ENCODE peak calls at places on chromosomes 11 and 22, in six cellular contexts. One of them, this sample, is unnamed.
A peak's percentile ranks its signal among the peaks of the same experiment; 100 is the strongest.

GRCh38 chr22:22565991-22566390 is 6.9 kb upstream of the PRAME start:
- DNase-seq in A549: peak; percentile 4
- DNase-seq in IMR-90: peak; percentile 44
- DNase-seq in K562: no peak
- DNase-seq in HepG2: no peak
- DNase-seq in GM12878: no peak
- DNase-seq in this sample: no peak

GRCh38 chr11:33234397-33235168 is 22.6 kb upstream of the HIPK3 start:
- DNase-seq in A549: no peak
- DNase-seq in IMR-90: peak; percentile 3
- DNase-seq in K562: no peak
- DNase-seq in HepG2: no peak
- DNase-seq in GM12878: no peak
- DNase-seq in this sample: no peak

GRCh38 chr11:2178906-2179494 is 7.4 kb upstream of the TH start:
- DNase-seq in A549: peak; percentile 19
- DNase-seq in IMR-90: peak; percentile 37
- DNase-seq in K562: no peak
- DNase-seq in HepG2: peak; percentile 32
- DNase-seq in GM12878: no peak
- DNase-seq in this sample: no peak

GRCh38 chr22:46661221-46661851 is 41.1 kb downstream of the GRAMD4 start:
- DNase-seq in A549: peak; percentile 64
- DNase-seq in IMR-90: peak; percentile 76
- DNase-seq in K562: no peak
- DNase-seq in HepG2: no peak
- DNase-seq in GM12878: no peak
- DNase-seq in this sample: no peak

GRCh38 chr11:131685206-131685605 is 314.8 kb downstream of the NTM start:
- DNase-seq in A549: no peak
- DNase-seq in IMR-90: no peak
- DNase-seq in K562: no peak
- DNase-seq in HepG2: no peak
- DNase-seq in GM12878: no peak
- DNase-seq in this sample: no peak

GRCh38 chr11:130323452-130324448 is 9.0 kb upstream of the ZBTB44 start:
- DNase-seq in A549: no peak
- DNase-seq in IMR-90: peak; percentile 29
- DNase-seq in K562: no peak
- DNase-seq in HepG2: no peak
- DNase-seq in GM12878: no peak
- DNase-seq in this sample: no peak

GRCh38 chr11:75667268-75667830 is 1.5 kb downstream of the MAP6 start:
- DNase-seq in A549: peak; percentile 60
- DNase-seq in IMR-90: no peak
- DNase-seq in K562: no peak
- DNase-seq in HepG2: no peak
- DNase-seq in GM12878: no peak
- DNase-seq in this sample: peak; percentile 37

GRCh38 chr11:33214187-33214586 is 43.0 kb upstream of the HIPK3 start:
- DNase-seq in A549: no peak
- DNase-seq in IMR-90: no peak
- DNase-seq in K562: no peak
- DNase-seq in HepG2: no peak
- DNase-seq in GM12878: no peak
- DNase-seq in this sample: no peak

GRCh38 chr11:122741613-122742012 is 86.1 kb downstream of the UBASH3B start:
- DNase-seq in A549: no peak
- DNase-seq in IMR-90: peak; percentile 68
- DNase-seq in K562: no peak
- DNase-seq in HepG2: no peak
- DNase-seq in GM12878: no peak
- DNase-seq in this sample: no peak

GRCh38 chr11:45021001-45021400 is 70.3 kb upstream of the TP53I11 start:
- DNase-seq in A549: no peak
- DNase-seq in IMR-90: no peak
- DNase-seq in K562: no peak
- DNase-seq in HepG2: no peak
- DNase-seq in GM12878: no peak
- DNase-seq in this sample: no peak

GRCh38 chr11:102047305-102047924 is at the start of gene CFAP300:
- DNase-seq in A549: peak; percentile 85
- DNase-seq in IMR-90: peak; percentile 33
- DNase-seq in K562: no peak
- DNase-seq in HepG2: no peak
- DNase-seq in GM12878: no peak
- DNase-seq in this sample: peak; percentile 72

GRCh38 chr22:49084203-49084602 is 743.5 kb downstream of the BRD1 start:
- DNase-seq in A549: peak; percentile 21
- DNase-seq in IMR-90: no peak
- DNase-seq in K562: peak; percentile 16
- DNase-seq in HepG2: no peak
- DNase-seq in GM12878: no peak
- DNase-seq in this sample: no peak

GRCh38 chr11:124798991-124799383 is 1.2 kb downstream of the MSANTD2 start:
- DNase-seq in A549: peak; percentile 7
- DNase-seq in IMR-90: peak; percentile 77
- DNase-seq in K562: no peak
- DNase-seq in HepG2: no peak
- DNase-seq in GM12878: no peak
- DNase-seq in this sample: peak; percentile 15

GRCh38 chr11:24391165-24391564 is 105.7 kb upstream of the LUZP2 start:
- DNase-seq in A549: peak; percentile 2
- DNase-seq in IMR-90: peak; percentile 87
- DNase-seq in K562: no peak
- DNase-seq in HepG2: no peak
- DNase-seq in GM12878: no peak
- DNase-seq in this sample: no peak

GRCh38 chr22:33597274-33597985 is 322.8 kb downstream of the LARGE1 start:
- DNase-seq in A549: no peak
- DNase-seq in IMR-90: no peak
- DNase-seq in K562: no peak
- DNase-seq in HepG2: no peak
- DNase-seq in GM12878: no peak
- DNase-seq in this sample: no peak

GRCh38 chr22:44543781-44544181 is 45.7 kb upstream of the RTL6 start:
- DNase-seq in A549: no peak
- DNase-seq in IMR-90: no peak
- DNase-seq in K562: no peak
- DNase-seq in HepG2: no peak
- DNase-seq in GM12878: no peak
- DNase-seq in this sample: no peak

GRCh38 chr11:46426233-46426991 is 34.8 kb upstream of the CHRM4 start:
- DNase-seq in A549: no peak
- DNase-seq in IMR-90: no peak
- DNase-seq in K562: no peak
- DNase-seq in HepG2: no peak
- DNase-seq in GM12878: no peak
- DNase-seq in this sample: no peak

GRCh38 chr11:113189909-113190667 is 124.3 kb upstream of the TTC12 start:
- DNase-seq in A549: peak; percentile 53
- DNase-seq in IMR-90: no peak
- DNase-seq in K562: peak; percentile 57
- DNase-seq in HepG2: no peak
- DNase-seq in GM12878: no peak
- DNase-seq in this sample: no peak

GRCh38 chr22:49299821-49300231 is 527.8 kb downstream of the BRD1 start:
- DNase-seq in A549: no peak
- DNase-seq in IMR-90: no peak
- DNase-seq in K562: no peak
- DNase-seq in HepG2: no peak
- DNase-seq in GM12878: no peak
- DNase-seq in this sample: no peak

GRCh38 chr22:47294571-47294970 is 532.1 kb downstream of the TBC1D22A start:
- DNase-seq in A549: no peak
- DNase-seq in IMR-90: no peak
- DNase-seq in K562: no peak
- DNase-seq in HepG2: no peak
- DNase-seq in GM12878: no peak
- DNase-seq in this sample: no peak

GRCh38 chr22:48500481-48501230 is 1327.0 kb downstream of the BRD1 start:
- DNase-seq in A549: no peak
- DNase-seq in IMR-90: no peak
- DNase-seq in K562: no peak
- DNase-seq in HepG2: no peak
- DNase-seq in GM12878: no peak
- DNase-seq in this sample: no peak

GRCh38 chr11:6326980-6327379 is 6.7 kb upstream of the CAVIN3 start:
- DNase-seq in A549: no peak
- DNase-seq in IMR-90: no peak
- DNase-seq in K562: no peak
- DNase-seq in HepG2: no peak
- DNase-seq in GM12878: no peak
- DNase-seq in this sample: no peak

GRCh38 chr11:116946414-116946813 is 109.0 kb upstream of the APOA1 start:
- DNase-seq in A549: peak; percentile 6
- DNase-seq in IMR-90: peak; percentile 59
- DNase-seq in K562: no peak
- DNase-seq in HepG2: no peak
- DNase-seq in GM12878: no peak
- DNase-seq in this sample: no peak

GRCh38 chr11:117918366-117919255 is 10.6 kb downstream of the TMPRSS13 start:
- DNase-seq in A549: no peak
- DNase-seq in IMR-90: no peak
- DNase-seq in K562: no peak
- DNase-seq in HepG2: no peak
- DNase-seq in GM12878: no peak
- DNase-seq in this sample: no peak

GRCh38 chr22:32325811-32326237 is 31.8 kb upstream of the RFPL3 start:
- DNase-seq in A549: no peak
- DNase-seq in IMR-90: no peak
- DNase-seq in K562: no peak
- DNase-seq in HepG2: no peak
- DNase-seq in GM12878: no peak
- DNase-seq in this sample: no peak

GRCh38 chr22:43213066-43213465 is 26.1 kb upstream of the TTLL12 start:
- DNase-seq in A549: no peak
- DNase-seq in IMR-90: no peak
- DNase-seq in K562: peak; percentile 54
- DNase-seq in HepG2: no peak
- DNase-seq in GM12878: no peak
- DNase-seq in this sample: peak; percentile 45

GRCh38 chr11:122179966-122180365 is 64.0 kb upstream of the BLID start:
- DNase-seq in A549: no peak
- DNase-seq in IMR-90: no peak
- DNase-seq in K562: no peak
- DNase-seq in HepG2: no peak
- DNase-seq in GM12878: no peak
- DNase-seq in this sample: no peak

GRCh38 chr11:94753630-94754029 is 14.5 kb upstream of the AMOTL1 start:
- DNase-seq in A549: no peak
- DNase-seq in IMR-90: no peak
- DNase-seq in K562: no peak
- DNase-seq in HepG2: no peak
- DNase-seq in GM12878: no peak
- DNase-seq in this sample: no peak

GRCh38 chr11:129538323-129538722 is 162.7 kb downstream of the BARX2 start:
- DNase-seq in A549: no peak
- DNase-seq in IMR-90: no peak
- DNase-seq in K562: no peak
- DNase-seq in HepG2: no peak
- DNase-seq in GM12878: no peak
- DNase-seq in this sample: no peak

GRCh38 chr11:76744186-76745058 is 38.7 kb upstream of the TSKU start:
- DNase-seq in A549: no peak
- DNase-seq in IMR-90: peak; percentile 36
- DNase-seq in K562: no peak
- DNase-seq in HepG2: no peak
- DNase-seq in GM12878: no peak
- DNase-seq in this sample: no peak

GRCh38 chr22:41022470-41023298 is 69.7 kb upstream of the EP300 start:
- DNase-seq in A549: peak; percentile 83
- DNase-seq in IMR-90: peak; percentile 76
- DNase-seq in K562: peak; percentile 82
- DNase-seq in HepG2: peak; percentile 79
- DNase-seq in GM12878: peak; percentile 24
- DNase-seq in this sample: peak; percentile 89
- TF ChIP-seq BHLHE40 in A549: peak; percentile 99
- TF ChIP-seq BHLHE40 in IMR-90: peak; percentile 99
- TF ChIP-seq BHLHE40 in K562: peak; percentile 100
- TF ChIP-seq BHLHE40 in HepG2: peak; percentile 99
- TF ChIP-seq BHLHE40 in GM12878: peak; percentile 100
- TF ChIP-seq BHLHE40 in this sample: peak; percentile 70

DNA sequence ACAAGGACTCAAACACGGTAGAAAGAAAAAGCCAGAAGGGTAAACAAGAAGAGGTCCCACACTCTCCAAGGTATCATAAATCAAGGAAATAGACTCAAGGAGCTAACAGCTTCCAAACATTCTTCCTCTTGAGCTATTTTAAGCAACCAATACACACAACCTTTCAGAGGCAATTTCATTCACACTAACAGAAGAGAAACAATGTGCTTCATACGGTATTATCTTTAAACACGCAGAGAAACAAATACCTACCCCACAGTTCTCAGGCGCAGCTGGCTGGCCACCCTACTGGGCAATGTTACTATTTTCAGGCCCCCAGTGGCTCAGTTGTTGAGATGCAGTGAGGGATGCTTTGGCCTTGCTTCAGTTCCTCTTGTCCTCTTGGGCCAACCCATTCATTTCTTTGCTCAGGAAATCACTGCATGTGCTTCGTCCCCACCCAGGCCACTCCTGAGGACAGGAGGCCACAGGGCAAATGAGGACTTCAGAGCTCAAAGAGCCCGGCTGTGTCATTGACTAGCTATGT is 15.7 kb downstream of the ABTB2 start:
- DNase-seq in A549: no peak
- DNase-seq in IMR-90: peak; percentile 38
- DNase-seq in K562: no peak
- DNase-seq in HepG2: no peak
- DNase-seq in GM12878: no peak
- DNase-seq in this sample: no peak
- TF ChIP-seq BHLHE40 in A549: no peak
- TF ChIP-seq BHLHE40 in IMR-90: no peak
- TF ChIP-seq BHLHE40 in K562: no peak
- TF ChIP-seq BHLHE40 in HepG2: no peak
- TF ChIP-seq BHLHE40 in GM12878: no peak
- TF ChIP-seq BHLHE40 in this sample: no peak

DNA sequence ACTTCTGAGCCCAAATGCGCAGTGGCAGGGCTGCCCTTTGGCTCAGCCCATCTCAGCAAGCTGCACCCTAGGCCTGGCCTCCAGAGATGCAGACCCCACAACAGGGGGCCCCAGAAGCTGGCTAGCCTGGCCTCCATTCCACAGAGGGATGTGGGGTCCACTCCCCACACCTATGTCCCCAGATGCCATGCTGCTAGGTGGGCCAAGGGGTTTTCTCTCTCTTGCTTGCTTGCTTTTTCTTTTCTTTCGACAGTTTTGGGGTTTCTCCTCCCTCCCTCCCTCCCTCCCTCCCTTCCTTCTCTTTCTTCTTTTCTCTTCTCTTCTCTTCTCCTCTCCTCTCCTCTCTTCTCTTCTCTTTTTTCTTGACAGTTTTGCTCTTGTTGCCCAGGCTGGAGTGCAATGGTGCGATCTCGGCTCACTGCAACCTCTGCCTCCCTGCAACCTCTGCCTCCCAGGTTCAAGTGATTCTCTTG is 9.6 kb downstream of the SCARF2 start:
- DNase-seq in A549: no peak
- DNase-seq in IMR-90: no peak
- DNase-seq in K562: no peak
- DNase-seq in HepG2: no peak
- DNase-seq in GM12878: no peak
- DNase-seq in this sample: no peak
- TF ChIP-seq BHLHE40 in A549: no peak
- TF ChIP-seq BHLHE40 in IMR-90: no peak
- TF ChIP-seq BHLHE40 in K562: no peak
- TF ChIP-seq BHLHE40 in HepG2: no peak
- TF ChIP-seq BHLHE40 in GM12878: no peak
- TF ChIP-seq BHLHE40 in this sample: no peak

GRCh38 chr11:111229604-111230003 is 15.9 kb upstream of the POU2AF2 start:
- DNase-seq in A549: no peak
- DNase-seq in IMR-90: no peak
- DNase-seq in K562: no peak
- DNase-seq in HepG2: no peak
- DNase-seq in GM12878: no peak
- DNase-seq in this sample: no peak
- TF ChIP-seq BHLHE40 in A549: no peak
- TF ChIP-seq BHLHE40 in IMR-90: no peak
- TF ChIP-seq BHLHE40 in K562: no peak
- TF ChIP-seq BHLHE40 in HepG2: no peak
- TF ChIP-seq BHLHE40 in GM12878: no peak
- TF ChIP-seq BHLHE40 in this sample: no peak

This sample was measured in HEK293T.